ENCODE peak calls at places on chromosomes 1 and 21, in eight cellular contexts. F is HepG2, H is adipocyte, X is brain microvascular endothelial cell, B is ovary, A is mesenchymal stem cell, T is fibroblast of pulmonary artery, L is AG09309. E is an unnamed sample.

GRCh38 chr1:114468710-114469468 is 42.1 kb downstream of the TRIM33 start:
- DNase-seq in B (no peak), F (no peak), X (no peak), H (no peak), L (no peak), T (peak; percentile 33), A (peak; percentile 12), E (no peak)

GRCh38 chr1:7333094-7333493 is 438.0 kb upstream of the VAMP3 start:
- DNase-seq in L (no peak), A (no peak), F (no peak), T (no peak), X (no peak), H (no peak), B (no peak), E (no peak)

GRCh38 chr1:175317795-175318194 is 125.2 kb upstream of the KIAA0040 start:
- DNase-seq in A (no peak), B (no peak), X (no peak), H (no peak), L (no peak), F (no peak), T (peak; percentile 2), E (no peak)

GRCh38 chr1:117318011-117318410 is 49.2 kb upstream of the MAN1A2 start:
- DNase-seq in F (no peak), X (no peak), L (no peak), T (no peak), H (no peak), A (no peak), B (no peak), E (no peak)

GRCh38 chr1:18072066-18072465 is 35.5 kb upstream of the IGSF21 start:
- DNase-seq in H (no peak), X (no peak), A (no peak), B (no peak), F (no peak), L (no peak), T (no peak), E (no peak)

GRCh38 chr1:200869753-200870391 is 2.9 kb upstream of the GPR25 start:
- DNase-seq in A (no peak), B (no peak), H (no peak), F (no peak), L (no peak), X (no peak), T (no peak), E (no peak)

GRCh38 chr1:244757091-244757939 is 78.1 kb upstream of the COX20 start:
- DNase-seq in X (no peak), B (no peak), F (no peak), T (peak; percentile 36), H (peak; percentile 32), L (peak; percentile 31), A (no peak), E (no peak)

GRCh38 chr21:30257773-30258172 is 25.0 kb downstream of the KRTAP24-1 start:
- DNase-seq in H (peak; percentile 12), F (no peak), B (no peak), L (no peak), X (peak; percentile 49), A (peak; percentile 6), T (peak; percentile 78), E (peak; percentile 56)

GRCh38 chr1:9466780-9467755 is 72.2 kb upstream of the SLC25A33 start:
- DNase-seq in A (no peak), H (peak; percentile 52), F (no peak), L (no peak), B (peak; percentile 41), T (no peak), X (no peak), E (peak; percentile 50)

GRCh38 chr1:232529747-232530146 is 100.2 kb downstream of the SIPA1L2 start:
- DNase-seq in F (no peak), H (no peak), X (no peak), A (no peak), L (no peak), B (no peak), T (no peak), E (peak; percentile 42)

GRCh38 chr1:224864006-224864405 is 65.5 kb upstream of the DNAH14 start:
- DNase-seq in F (no peak), T (peak; percentile 42), B (no peak), L (no peak), A (no peak), H (peak; percentile 73), X (no peak), E (no peak)

GRCh38 chr21:29145837-29146453 is 15.5 kb downstream of the MAP3K7CL start:
- DNase-seq in L (no peak), B (no peak), F (no peak), X (no peak), A (peak; percentile 26), H (peak; percentile 5), T (no peak), E (no peak)

GRCh38 chr1:67316180-67316902 is 8.7 kb downstream of the IL12RB2 start:
- DNase-seq in B (no peak), X (no peak), A (no peak), H (no peak), L (no peak), F (no peak), T (no peak), E (no peak)

GRCh38 chr1:232293361-232293760 is 336.6 kb downstream of the SIPA1L2 start:
- DNase-seq in H (no peak), T (no peak), B (no peak), F (no peak), X (no peak), L (no peak), A (no peak), E (no peak)

GRCh38 chr1:30447701-30448100 is 275.7 kb downstream of the MATN1 start:
- DNase-seq in F (no peak), A (no peak), L (no peak), X (no peak), B (no peak), T (no peak), H (no peak), E (no peak)

GRCh38 chr21:44944596-44944995 is 4.8 kb downstream of the SLX9 start:
- DNase-seq in A (no peak), T (no peak), L (no peak), X (no peak), H (no peak), F (no peak), B (no peak), E (no peak)

GRCh38 chr21:43690346-43690745 is 28.6 kb upstream of the PDXK start:
- DNase-seq in L (no peak), T (no peak), X (no peak), F (no peak), H (no peak), B (no peak), A (no peak), E (no peak)

GRCh38 chr1:192161974-192162373 is 3.7 kb downstream of the RGS18 start:
- DNase-seq in H (no peak), X (no peak), L (no peak), A (no peak), F (no peak), T (no peak), B (no peak), E (no peak)

GRCh38 chr1:85289207-85289847 is 12.9 kb upstream of the BCL10 start:
- DNase-seq in X (peak; percentile 90), T (peak; percentile 79), B (no peak), H (peak; percentile 76), F (no peak), A (peak; percentile 89), L (peak; percentile 61), E (peak; percentile 37)

GRCh38 chr1:203524824-203525223 is 30.9 kb downstream of the OPTC start:
- DNase-seq in X (no peak), B (no peak), T (no peak), A (no peak), H (no peak), L (no peak), F (no peak), E (no peak)

GRCh38 chr1:113073457-113073950 is 506 bp downstream of the LRIG2 start:
- DNase-seq in B (peak; percentile 42), A (peak; percentile 87), T (peak; percentile 59), X (peak; percentile 51), H (peak; percentile 88), F (peak; percentile 65), L (peak; percentile 13), E (peak; percentile 88)

GRCh38 chr1:111030590-111030989 is 66.9 kb upstream of the LRIF1 start:
- DNase-seq in B (no peak), F (peak; percentile 65), L (peak; percentile 32), H (peak; percentile 70), A (peak; percentile 55), T (peak; percentile 68), X (peak; percentile 66), E (peak; percentile 68)

GRCh38 chr1:223133301-223133823 is 9.7 kb downstream of the TLR5 start:
- DNase-seq in L (no peak), F (no peak), A (no peak), B (no peak), T (no peak), H (no peak), X (no peak), E (no peak)
- H3K4me3 ChIP-seq in L (no peak overlapping the region), F (no peak overlapping the region), A (peak overlapping the region; percentile 64), B (peak overlapping the region; percentile 41), T (no peak overlapping the region), H (peak overlapping the region; percentile 46), X (no peak overlapping the region), E (no peak overlapping the region)

GRCh38 chr1:64472805-64473204 is 2.9 kb downstream of the CACHD1 start:
- DNase-seq in H (no peak), L (no peak), A (no peak), F (no peak), T (no peak), X (no peak), B (no peak), E (no peak)
- H3K4me3 ChIP-seq in H (no peak overlapping the region), L (no peak overlapping the region), A (no peak overlapping the region), F (no peak overlapping the region), T (no peak overlapping the region), X (no peak overlapping the region), B (no peak overlapping the region), E (peak overlapping the region; percentile 93)

DNA sequence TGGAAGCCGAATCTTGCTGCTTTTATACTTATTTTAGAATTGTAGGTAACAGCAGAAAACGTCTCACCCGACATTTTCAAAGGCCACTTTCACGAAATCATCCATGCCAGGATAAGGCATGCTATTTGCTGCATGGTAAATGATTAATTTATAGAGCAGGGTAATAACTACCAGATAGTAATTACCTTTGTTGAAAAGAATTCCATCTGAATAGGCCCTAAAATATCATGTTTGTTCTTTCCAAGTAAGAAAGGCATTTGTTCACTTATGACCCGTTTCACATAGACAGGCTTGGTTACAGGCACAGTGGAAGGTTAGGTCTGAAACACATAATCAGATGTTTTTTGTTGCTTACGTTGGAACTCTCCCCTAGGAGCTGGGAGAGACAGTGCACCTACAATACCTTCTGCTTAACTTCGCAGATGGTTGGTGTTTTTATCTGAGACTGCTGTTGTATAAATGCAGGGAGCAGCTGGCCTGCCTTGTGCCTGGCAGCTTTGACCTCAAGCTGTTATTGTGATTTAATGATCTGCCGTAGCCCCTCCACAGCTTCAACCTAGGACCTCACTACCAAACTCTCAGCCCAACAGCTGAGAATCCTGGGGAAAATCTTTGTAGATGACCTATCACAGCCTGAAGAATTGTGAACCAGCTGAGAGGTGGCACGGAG is 1.6 kb downstream of the SLC44A3 start:
- DNase-seq in L (no peak), F (peak; percentile 74), X (no peak), T (no peak), H (no peak), B (no peak), A (no peak), E (peak; percentile 29)
- H3K4me3 ChIP-seq in L (no peak overlapping the region), F (peak overlapping the region; percentile 76), X (no peak overlapping the region), T (no peak overlapping the region), H (no peak overlapping the region), B (no peak overlapping the region), A (no peak overlapping the region), E (peak overlapping the region; percentile 82)

DNA sequence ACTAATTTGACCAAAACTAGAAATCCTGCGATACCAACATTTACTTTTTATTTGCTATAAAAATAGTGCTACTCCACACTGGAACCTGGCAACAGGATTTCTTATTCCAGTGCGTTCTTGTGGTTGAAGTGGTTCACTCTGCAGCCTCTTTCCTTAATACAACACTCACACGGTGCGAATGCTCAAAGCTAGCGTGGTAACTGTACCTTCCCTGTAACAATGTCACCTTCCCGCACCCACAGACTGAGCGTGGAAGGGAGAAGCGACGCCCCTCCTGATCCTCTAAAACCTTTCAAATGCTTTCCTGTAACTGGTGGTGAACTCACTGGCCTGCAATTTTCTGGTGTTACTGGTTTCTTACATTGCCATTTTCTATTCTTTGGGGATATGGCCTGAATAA is 132.2 kb downstream of the LRRC53 start:
- DNase-seq in B (no peak), F (no peak), X (no peak), A (no peak), L (no peak), H (no peak), T (no peak), E (no peak)
- H3K4me3 ChIP-seq in B (no peak overlapping the region), F (no peak overlapping the region), X (no peak overlapping the region), A (no peak overlapping the region), L (no peak overlapping the region), H (no peak overlapping the region), T (no peak overlapping the region), E (no peak overlapping the region)